ENCODE peak calls at places on chromosomes 1 and 21, in eight cellular contexts. M is cardiac muscle cell, L is HL-60, A is IMR-90, U is lower lobe of right lung, C is heart left ventricle, Y is pancreas, F is uterus. N is an unnamed sample.

GRCh38 chr1:180269848-180270766 is 40.0 kb downstream of the LHX4 start:
- DNase-seq in M (peak), L (no peak), A (no peak), U (no peak), C (no peak), Y (no peak), F (no peak), N (no peak)

GRCh38 chr1:79808816-79809475 is 802.4 kb upstream of the ADGRL4 start:
- DNase-seq in M (no peak), L (no peak), A (no peak), U (no peak), C (no peak), Y (no peak), F (no peak), N (no peak)

GRCh38 chr1:71097428-71097827 is 16.6 kb upstream of the ZRANB2 start:
- DNase-seq in M (no peak), L (no peak), A (no peak), U (no peak), C (no peak), Y (no peak), F (no peak), N (no peak)

GRCh38 chr1:26278303-26278702 is 1.6 kb upstream of the SH3BGRL3 start:
- DNase-seq in M (no peak), L (no peak), A (peak), U (peak), C (peak), Y (no peak), F (no peak), N (peak)

GRCh38 chr1:17630048-17630830 is 90.7 kb downstream of the ARHGEF10L start:
- DNase-seq in M (no peak), L (peak), A (no peak), U (peak), C (peak), Y (no peak), F (peak), N (no peak)

GRCh38 chr1:157878059-157878458 is 36.5 kb upstream of the CD5L start:
- DNase-seq in M (peak), L (peak), A (peak), U (no peak), C (no peak), Y (no peak), F (no peak), N (peak)

GRCh38 chr1:30445449-30445848 is 277.9 kb downstream of the MATN1 start:
- DNase-seq in M (no peak), L (no peak), A (no peak), U (no peak), C (no peak), Y (no peak), F (peak), N (no peak)

GRCh38 chr1:209190591-209191241 is 392.8 kb upstream of the CAMK1G start:
- DNase-seq in M (peak), L (peak), A (no peak), U (peak), C (peak), Y (peak), F (no peak), N (no peak)

GRCh38 chr1:118588566-118588965 is 399.6 kb downstream of the TBX15 start:
- DNase-seq in M (no peak), L (no peak), A (no peak), U (no peak), C (no peak), Y (no peak), F (no peak), N (no peak)

GRCh38 chr1:117564227-117565082 is 41.4 kb upstream of the TENT5C start:
- DNase-seq in M (no peak), L (peak), A (no peak), U (no peak), C (no peak), Y (no peak), F (no peak), N (no peak)

GRCh38 chr1:229509576-229509975 is 1.4 kb upstream of the NUP133 start:
- DNase-seq in M (no peak), L (peak), A (peak), U (no peak), C (no peak), Y (no peak), F (no peak), N (peak)

GRCh38 chr1:109770331-109771095 is 6.8 kb upstream of the EPS8L3 start:
- DNase-seq in M (no peak), L (no peak), A (no peak), U (peak), C (peak), Y (peak), F (peak), N (no peak)

GRCh38 chr1:213385806-213386324 is 334.8 kb downstream of the RPS6KC1 start:
- DNase-seq in M (no peak), L (no peak), A (no peak), U (no peak), C (no peak), Y (no peak), F (no peak), N (no peak)

GRCh38 chr1:89688607-89689006 is 55.7 kb downstream of the LRRC8C start:
- DNase-seq in M (no peak), L (no peak), A (no peak), U (no peak), C (no peak), Y (no peak), F (no peak), N (no peak)

GRCh38 chr1:8962812-8963669 is 17.4 kb downstream of the CA6 start:
- DNase-seq in M (peak), L (peak), A (no peak), U (peak), C (no peak), Y (no peak), F (no peak), N (no peak)

GRCh38 chr1:2855206-2856075 is 53.9 kb upstream of the TTC34 start:
- DNase-seq in M (no peak), L (no peak), A (no peak), U (peak), C (no peak), Y (no peak), F (no peak), N (no peak)

GRCh38 chr1:82317671-82318070 is 516.9 kb downstream of the ADGRL2 start:
- DNase-seq in M (no peak), L (no peak), A (no peak), U (no peak), C (no peak), Y (no peak), F (no peak), N (no peak)

GRCh38 chr1:211621471-211622198 is 42.7 kb upstream of the SLC30A1 start:
- DNase-seq in M (no peak), L (no peak), A (peak), U (no peak), C (no peak), Y (no peak), F (no peak), N (no peak)

GRCh38 chr21:39153373-39153772 is 29.9 kb downstream of the PSMG1 start:
- DNase-seq in M (peak), L (no peak), A (no peak), U (no peak), C (no peak), Y (no peak), F (no peak), N (no peak)

GRCh38 chr1:162704673-162705424 is 72.6 kb downstream of the DDR2 start:
- DNase-seq in M (no peak), L (no peak), A (no peak), U (no peak), C (no peak), Y (no peak), F (no peak), N (no peak)

GRCh38 chr1:1281533-1282321 is 1.5 kb downstream of the SCNN1D start:
- DNase-seq in M (no peak), L (no peak), A (peak), U (peak), C (peak), Y (peak), F (no peak), N (no peak)

GRCh38 chr1:245345191-245345884 is 190.6 kb downstream of the KIF26B start:
- DNase-seq in M (no peak), L (no peak), A (no peak), U (no peak), C (no peak), Y (no peak), F (no peak), N (no peak)

GRCh38 chr1:49106438-49106837 is 329.7 kb upstream of the BEND5 start:
- DNase-seq in M (no peak), L (no peak), A (no peak), U (no peak), C (no peak), Y (no peak), F (no peak), N (no peak)

GRCh38 chr1:236334893-236335545 is 53.3 kb upstream of the ERO1B start:
- DNase-seq in M (no peak), L (no peak), A (no peak), U (no peak), C (no peak), Y (no peak), F (no peak), N (no peak)

GRCh38 chr21:33425825-33426224 is 22.6 kb downstream of the IFNGR2 start:
- DNase-seq in M (no peak), L (no peak), A (peak), U (no peak), C (no peak), Y (no peak), F (no peak), N (no peak)

GRCh38 chr1:206738370-206739366 is 31.9 kb upstream of the IL19 start:
- DNase-seq in M (no peak), L (peak), A (peak), U (no peak), C (no peak), Y (no peak), F (no peak), N (no peak)

GRCh38 chr1:230754831-230755230 is 7.6 kb downstream of the CAPN9 start:
- DNase-seq in M (no peak), L (no peak), A (peak), U (no peak), C (peak), Y (no peak), F (no peak), N (no peak)

GRCh38 chr1:235127203-235127602 is 1.4 kb downstream of the TOMM20 start:
- DNase-seq in M (no peak), L (no peak), A (no peak), U (no peak), C (no peak), Y (no peak), F (no peak), N (no peak)

GRCh38 chr1:56542651-56543050 is 36.7 kb downstream of the PLPP3 start:
- DNase-seq in M (no peak), L (no peak), A (no peak), U (no peak), C (no peak), Y (no peak), F (no peak), N (no peak)

GRCh38 chr1:20682571-20683236 is 21.5 kb upstream of the DDOST start:
- DNase-seq in M (no peak), L (peak), A (no peak), U (no peak), C (no peak), Y (no peak), F (no peak), N (no peak)

GRCh38 chr1:236829085-236829484 is 34.0 kb downstream of the MTR start:
- DNase-seq in M (no peak), L (no peak), A (no peak), U (no peak), C (no peak), Y (no peak), F (no peak), N (no peak)

GRCh38 chr1:28579374-28579773 is 12.7 kb upstream of the RAB42 start:
- DNase-seq in M (no peak), L (no peak), A (no peak), U (no peak), C (no peak), Y (no peak), F (no peak), N (no peak)

GRCh38 chr1:168893359-168893791 is 164.4 kb upstream of the DPT start:
- DNase-seq in M (no peak), L (no peak), A (no peak), U (no peak), C (peak), Y (no peak), F (peak), N (peak)

GRCh38 chr1:6459850-6460265 is 6.1 kb downstream of the TNFRSF25 start:
- DNase-seq in M (no peak), L (no peak), A (no peak), U (no peak), C (no peak), Y (no peak), F (no peak), N (no peak)

GRCh38 chr1:202967684-202968281 is 726 bp upstream of the CYB5R1 start:
- DNase-seq in M (no peak), L (peak), A (no peak), U (no peak), C (no peak), Y (no peak), F (no peak), N (no peak)

DNA sequence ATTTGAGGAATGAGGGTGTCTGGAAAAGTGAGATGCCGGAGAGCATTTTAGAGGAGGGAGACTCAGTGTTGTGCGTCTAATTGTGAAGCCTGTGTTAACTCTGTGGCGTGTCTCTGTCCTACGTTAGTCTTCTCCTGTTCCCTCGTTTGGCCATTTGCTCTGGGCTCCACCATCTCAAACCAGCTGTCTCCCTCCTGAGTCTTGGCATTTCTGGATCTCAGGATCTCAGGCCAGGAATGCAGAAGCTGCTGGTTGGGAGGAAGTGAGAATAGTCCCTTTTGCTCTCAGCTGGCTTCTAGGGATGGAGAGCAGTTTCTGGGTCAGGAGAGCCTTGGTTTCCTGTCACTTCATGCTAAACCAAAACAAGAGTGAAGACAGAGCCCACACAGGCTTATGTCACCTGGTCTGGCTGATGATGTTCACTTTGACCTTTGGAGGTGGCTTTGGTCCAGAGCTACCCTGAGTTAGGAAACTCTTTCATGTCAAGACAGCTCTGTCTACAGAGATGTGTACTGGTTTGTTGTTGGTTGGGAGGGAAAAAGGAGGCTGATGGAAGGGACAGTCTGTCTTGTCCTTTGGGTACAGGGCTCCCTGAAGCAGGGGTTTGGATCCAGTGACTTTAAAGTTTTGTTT is 859 bp downstream of the NFASC start:
- DNase-seq in M (no peak), L (no peak), A (no peak), U (no peak), C (no peak), Y (no peak), F (no peak), N (no peak)
- H3K27ac ChIP-seq in M (no peak), L (no peak), A (no peak), U (no peak), C (peak), Y (no peak), F (peak), N (no peak)

DNA sequence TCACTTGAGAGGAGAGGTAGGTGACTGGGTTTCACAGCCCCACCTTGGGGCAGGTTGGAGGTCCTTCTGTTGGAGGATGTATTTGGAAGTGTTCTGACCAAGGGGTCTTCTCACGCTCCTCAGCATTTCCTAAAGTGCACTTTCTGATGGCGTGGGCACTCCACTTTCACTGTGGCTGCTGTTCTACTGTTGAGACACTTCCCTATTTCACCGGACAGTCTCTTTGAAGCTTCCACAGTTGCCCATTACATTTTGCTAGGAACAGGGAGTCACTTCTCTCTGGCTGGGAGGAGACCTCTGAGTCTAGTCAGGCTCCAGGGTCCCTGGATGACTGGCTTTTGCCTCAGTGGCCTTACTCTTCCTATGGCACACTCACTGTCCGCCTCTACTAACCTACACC is 180.0 kb upstream of the LMO4 start:
- DNase-seq in M (no peak), L (peak), A (no peak), U (no peak), C (no peak), Y (no peak), F (no peak), N (no peak)
- H3K27ac ChIP-seq in M (no peak), L (peak), A (peak), U (peak), C (no peak), Y (no peak), F (peak), N (no peak)

DNA sequence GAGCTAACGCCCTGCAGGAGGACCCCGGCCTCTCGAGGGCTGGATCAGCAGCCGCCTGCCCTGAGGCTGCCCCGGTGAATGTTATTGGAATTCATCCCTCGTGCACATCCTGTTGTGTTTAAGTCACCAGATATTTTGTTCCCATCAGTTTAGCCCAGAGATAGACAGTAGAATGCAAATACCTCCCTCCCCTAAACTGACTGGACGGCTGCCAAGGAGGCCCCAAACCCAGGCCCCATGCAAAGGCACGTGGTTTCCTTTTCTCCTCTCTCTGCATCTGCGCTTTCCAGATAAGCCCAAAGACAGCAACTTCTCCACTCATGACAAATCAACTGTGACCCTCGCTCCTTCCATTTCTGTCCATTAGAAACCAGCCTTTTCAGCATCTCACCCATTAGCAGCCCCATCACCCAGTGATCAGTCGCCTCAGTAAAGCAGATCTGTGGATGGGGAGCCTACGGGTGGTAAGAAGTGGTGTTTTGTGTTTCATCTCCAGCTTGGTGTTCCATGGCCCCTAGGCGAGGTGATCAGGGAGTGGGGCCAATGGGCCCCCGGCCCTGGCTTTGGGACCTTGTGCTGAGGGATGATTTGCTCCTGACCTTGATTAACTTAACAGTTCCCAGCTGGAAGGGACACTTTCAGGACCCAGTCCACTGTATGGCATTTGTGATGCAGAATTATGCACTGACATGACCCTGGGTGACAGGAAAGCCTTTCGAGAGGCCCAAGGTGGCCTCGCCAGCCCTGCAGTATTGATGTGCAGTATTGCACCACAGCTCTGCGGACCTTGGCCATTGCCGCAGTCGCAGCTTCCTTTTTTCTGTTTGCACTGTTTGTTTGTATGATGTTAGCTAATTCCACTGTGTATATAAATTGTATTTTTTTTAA is 5.2 kb downstream of the NPPA start:
- DNase-seq in M (no peak), L (peak), A (peak), U (peak), C (peak), Y (no peak), F (no peak), N (no peak)
- H3K27ac ChIP-seq in M (no peak), L (peak), A (no peak), U (no peak), C (peak), Y (no peak), F (no peak), N (no peak)

GRCh38 chr1:110878993-110879392 is 6.0 kb downstream of the CD53 start:
- DNase-seq in M (no peak), L (no peak), A (no peak), U (no peak), C (no peak), Y (no peak), F (no peak), N (no peak)

GRCh38 chr1:110876748-110877341 is 3.9 kb downstream of the CD53 start:
- DNase-seq in M (no peak), L (no peak), A (no peak), U (no peak), C (no peak), Y (no peak), F (no peak), N (no peak)

GRCh38 chr1:110875216-110875731 is 2.3 kb downstream of the CD53 start:
- DNase-seq in M (no peak), L (peak), A (no peak), U (no peak), C (no peak), Y (no peak), F (no peak), N (no peak)

GRCh38 chr1:110877776-110878175 is 4.8 kb downstream of the CD53 start:
- DNase-seq in M (no peak), L (no peak), A (no peak), U (no peak), C (no peak), Y (no peak), F (no peak), N (no peak)

GRCh38 chr1:110877364-110877763 is 4.4 kb downstream of the CD53 start:
- DNase-seq in M (no peak), L (no peak), A (no peak), U (no peak), C (no peak), Y (no peak), F (no peak), N (no peak)
- H3K27ac ChIP-seq in M (no peak), L (peak), A (no peak), U (no peak), C (no peak), Y (no peak), F (no peak), N (no peak)